ENCODE peak calls at places on chromosomes 2 and 18, in ten cellular contexts. One of them, this sample, is unnamed.

GRCh38 chr2:11342561-11343343 is 1.7 kb downstream of the ROCK2 start:
- DNase-seq in lower lobe of right lung: no peak
- DNase-seq in AG04449: no peak
- DNase-seq in colonic mucosa: peak
- DNase-seq in progenitor cell of endocrine pancreas: no peak
- DNase-seq in neural crest cell: no peak
- DNase-seq in cardiac fibroblast: peak
- DNase-seq in WTC11: no peak
- DNase-seq in heart right ventricle: no peak
- DNase-seq in endothelial cell: no peak
- DNase-seq in this sample: peak

GRCh38 chr18:63445067-63445466 is 22.8 kb upstream of the VPS4B start:
- DNase-seq in lower lobe of right lung: no peak
- DNase-seq in AG04449: no peak
- DNase-seq in colonic mucosa: peak
- DNase-seq in progenitor cell of endocrine pancreas: no peak
- DNase-seq in neural crest cell: no peak
- DNase-seq in cardiac fibroblast: no peak
- DNase-seq in WTC11: no peak
- DNase-seq in heart right ventricle: no peak
- DNase-seq in endothelial cell: no peak
- DNase-seq in this sample: no peak

GRCh38 chr18:58225101-58225500 is 181.1 kb downstream of the NEDD4L start:
- DNase-seq in lower lobe of right lung: no peak
- DNase-seq in AG04449: no peak
- DNase-seq in colonic mucosa: no peak
- DNase-seq in progenitor cell of endocrine pancreas: no peak
- DNase-seq in neural crest cell: no peak
- DNase-seq in cardiac fibroblast: no peak
- DNase-seq in WTC11: no peak
- DNase-seq in heart right ventricle: no peak
- DNase-seq in endothelial cell: no peak
- DNase-seq in this sample: no peak

GRCh38 chr18:2442726-2443275 is 128.5 kb downstream of the METTL4 start:
- DNase-seq in lower lobe of right lung: no peak
- DNase-seq in AG04449: no peak
- DNase-seq in colonic mucosa: no peak
- DNase-seq in progenitor cell of endocrine pancreas: no peak
- DNase-seq in neural crest cell: no peak
- DNase-seq in cardiac fibroblast: no peak
- DNase-seq in WTC11: no peak
- DNase-seq in heart right ventricle: no peak
- DNase-seq in endothelial cell: no peak
- DNase-seq in this sample: no peak

GRCh38 chr2:238106339-238106697 is 6.2 kb downstream of the ESPNL start:
- DNase-seq in lower lobe of right lung: no peak
- DNase-seq in AG04449: no peak
- DNase-seq in colonic mucosa: no peak
- DNase-seq in progenitor cell of endocrine pancreas: no peak
- DNase-seq in neural crest cell: no peak
- DNase-seq in cardiac fibroblast: no peak
- DNase-seq in WTC11: peak
- DNase-seq in heart right ventricle: no peak
- DNase-seq in endothelial cell: no peak
- DNase-seq in this sample: no peak

GRCh38 chr2:96146881-96147592 is 1.8 kb upstream of the DUSP2 start:
- DNase-seq in lower lobe of right lung: peak
- DNase-seq in AG04449: no peak
- DNase-seq in colonic mucosa: no peak
- DNase-seq in progenitor cell of endocrine pancreas: no peak
- DNase-seq in neural crest cell: no peak
- DNase-seq in cardiac fibroblast: no peak
- DNase-seq in WTC11: no peak
- DNase-seq in heart right ventricle: peak
- DNase-seq in endothelial cell: no peak
- DNase-seq in this sample: peak

GRCh38 chr2:60440080-60440753 is 113.2 kb downstream of the BCL11A start:
- DNase-seq in lower lobe of right lung: no peak
- DNase-seq in AG04449: no peak
- DNase-seq in colonic mucosa: no peak
- DNase-seq in progenitor cell of endocrine pancreas: no peak
- DNase-seq in neural crest cell: no peak
- DNase-seq in cardiac fibroblast: no peak
- DNase-seq in WTC11: no peak
- DNase-seq in heart right ventricle: no peak
- DNase-seq in endothelial cell: no peak
- DNase-seq in this sample: no peak

GRCh38 chr2:184611221-184612085 is 13.1 kb downstream of the ZNF804A start:
- DNase-seq in lower lobe of right lung: no peak
- DNase-seq in AG04449: no peak
- DNase-seq in colonic mucosa: no peak
- DNase-seq in progenitor cell of endocrine pancreas: no peak
- DNase-seq in neural crest cell: no peak
- DNase-seq in cardiac fibroblast: peak
- DNase-seq in WTC11: no peak
- DNase-seq in heart right ventricle: no peak
- DNase-seq in endothelial cell: no peak
- DNase-seq in this sample: peak

GRCh38 chr2:8872821-8873432 is 35.5 kb upstream of the KIDINS220 start:
- DNase-seq in lower lobe of right lung: no peak
- DNase-seq in AG04449: peak
- DNase-seq in colonic mucosa: no peak
- DNase-seq in progenitor cell of endocrine pancreas: no peak
- DNase-seq in neural crest cell: no peak
- DNase-seq in cardiac fibroblast: peak
- DNase-seq in WTC11: no peak
- DNase-seq in heart right ventricle: no peak
- DNase-seq in endothelial cell: no peak
- DNase-seq in this sample: peak

GRCh38 chr2:235146871-235147565 is 195.2 kb downstream of the SH3BP4 start:
- DNase-seq in lower lobe of right lung: no peak
- DNase-seq in AG04449: no peak
- DNase-seq in colonic mucosa: peak
- DNase-seq in progenitor cell of endocrine pancreas: no peak
- DNase-seq in neural crest cell: no peak
- DNase-seq in cardiac fibroblast: no peak
- DNase-seq in WTC11: no peak
- DNase-seq in heart right ventricle: no peak
- DNase-seq in endothelial cell: no peak
- DNase-seq in this sample: no peak

GRCh38 chr2:38935568-38936172 is 46.0 kb downstream of the ARHGEF33 start:
- DNase-seq in lower lobe of right lung: no peak
- DNase-seq in AG04449: peak
- DNase-seq in colonic mucosa: no peak
- DNase-seq in progenitor cell of endocrine pancreas: no peak
- DNase-seq in neural crest cell: no peak
- DNase-seq in cardiac fibroblast: peak
- DNase-seq in WTC11: no peak
- DNase-seq in heart right ventricle: no peak
- DNase-seq in endothelial cell: no peak
- DNase-seq in this sample: peak

GRCh38 chr2:69932596-69932922 is 17.6 kb downstream of the MXD1 start:
- DNase-seq in lower lobe of right lung: no peak
- DNase-seq in AG04449: no peak
- DNase-seq in colonic mucosa: no peak
- DNase-seq in progenitor cell of endocrine pancreas: no peak
- DNase-seq in neural crest cell: no peak
- DNase-seq in cardiac fibroblast: no peak
- DNase-seq in WTC11: no peak
- DNase-seq in heart right ventricle: no peak
- DNase-seq in endothelial cell: no peak
- DNase-seq in this sample: no peak

GRCh38 chr2:120199837-120200499 is 23.2 kb downstream of the TMEM185B start:
- DNase-seq in lower lobe of right lung: no peak
- DNase-seq in AG04449: no peak
- DNase-seq in colonic mucosa: no peak
- DNase-seq in progenitor cell of endocrine pancreas: no peak
- DNase-seq in neural crest cell: no peak
- DNase-seq in cardiac fibroblast: no peak
- DNase-seq in WTC11: no peak
- DNase-seq in heart right ventricle: no peak
- DNase-seq in endothelial cell: no peak
- DNase-seq in this sample: no peak

DNA sequence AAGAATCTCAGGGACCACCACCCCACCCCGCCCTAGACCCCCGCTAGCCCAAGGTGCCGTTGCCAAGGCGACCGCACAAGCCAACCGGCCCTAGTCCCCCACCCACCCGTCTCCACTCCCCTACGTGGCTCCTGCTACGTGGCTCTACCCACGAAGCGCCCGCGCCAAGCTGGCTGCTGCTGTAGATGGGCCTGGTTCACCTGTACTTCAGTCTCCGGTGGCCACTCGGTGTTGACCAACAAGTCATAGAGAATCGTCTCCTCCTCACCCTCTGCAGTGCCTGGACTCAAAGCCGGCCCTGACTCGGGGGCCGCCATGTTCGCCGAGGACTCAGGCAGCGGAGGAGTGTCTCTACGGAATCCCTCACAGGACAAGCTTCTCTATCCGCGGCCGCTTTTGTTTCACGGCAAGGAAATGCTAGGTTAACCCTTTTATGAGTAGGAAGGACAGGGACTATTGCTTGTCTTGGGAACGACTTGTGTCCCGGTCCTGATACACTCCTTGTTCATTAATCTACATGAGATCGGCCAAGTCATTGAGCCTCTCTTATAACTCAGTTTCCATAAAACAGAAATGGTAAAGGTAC is at the start of gene NBAS:
- DNase-seq in lower lobe of right lung: peak
- DNase-seq in AG04449: peak
- DNase-seq in colonic mucosa: peak
- DNase-seq in progenitor cell of endocrine pancreas: peak
- DNase-seq in neural crest cell: peak
- DNase-seq in cardiac fibroblast: peak
- DNase-seq in WTC11: peak
- DNase-seq in heart right ventricle: peak
- DNase-seq in endothelial cell: peak
- DNase-seq in this sample: peak
- TF ChIP-seq CTCF in lower lobe of right lung: no peak
- TF ChIP-seq CTCF in AG04449: no peak
- TF ChIP-seq CTCF in colonic mucosa: no peak
- TF ChIP-seq CTCF in progenitor cell of endocrine pancreas: no peak
- TF ChIP-seq CTCF in neural crest cell: no peak
- TF ChIP-seq CTCF in cardiac fibroblast: no peak
- TF ChIP-seq CTCF in WTC11: no peak
- TF ChIP-seq CTCF in heart right ventricle: no peak
- TF ChIP-seq CTCF in endothelial cell: no peak
- TF ChIP-seq CTCF in this sample: no peak

DNA sequence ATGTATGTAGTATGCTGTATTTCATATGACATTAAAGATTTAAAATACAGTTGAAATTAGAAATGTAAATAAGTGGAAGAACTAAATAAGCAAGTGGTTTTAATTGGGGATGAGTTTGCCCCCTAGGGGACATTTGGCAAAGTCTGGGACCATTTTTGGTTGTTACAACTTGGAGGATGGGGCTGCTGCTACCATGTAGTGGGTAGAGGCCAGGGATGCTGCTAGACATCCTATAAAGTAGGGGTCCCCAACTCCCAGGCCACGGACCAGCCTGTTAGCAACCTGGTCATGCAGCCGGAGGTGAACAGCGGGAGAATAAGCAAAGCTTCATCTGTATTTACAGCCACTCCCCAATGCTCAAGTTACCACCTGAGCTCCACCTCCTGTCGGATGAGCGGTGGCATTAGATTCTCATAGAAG is 27.9 kb upstream of the ASNSD1 start:
- DNase-seq in lower lobe of right lung: no peak
- DNase-seq in AG04449: no peak
- DNase-seq in colonic mucosa: no peak
- DNase-seq in progenitor cell of endocrine pancreas: no peak
- DNase-seq in neural crest cell: no peak
- DNase-seq in cardiac fibroblast: peak
- DNase-seq in WTC11: no peak
- DNase-seq in heart right ventricle: peak
- DNase-seq in endothelial cell: peak
- DNase-seq in this sample: no peak
- TF ChIP-seq CTCF in lower lobe of right lung: peak
- TF ChIP-seq CTCF in AG04449: no peak
- TF ChIP-seq CTCF in colonic mucosa: no peak
- TF ChIP-seq CTCF in progenitor cell of endocrine pancreas: peak
- TF ChIP-seq CTCF in neural crest cell: peak
- TF ChIP-seq CTCF in cardiac fibroblast: peak
- TF ChIP-seq CTCF in WTC11: no peak
- TF ChIP-seq CTCF in heart right ventricle: peak
- TF ChIP-seq CTCF in endothelial cell: peak
- TF ChIP-seq CTCF in this sample: peak

GRCh38 chr2:128492966-128493811 is 174.5 kb upstream of the HS6ST1 start:
- DNase-seq in lower lobe of right lung: no peak
- DNase-seq in AG04449: no peak
- DNase-seq in colonic mucosa: no peak
- DNase-seq in progenitor cell of endocrine pancreas: no peak
- DNase-seq in neural crest cell: no peak
- DNase-seq in cardiac fibroblast: no peak
- DNase-seq in WTC11: peak
- DNase-seq in heart right ventricle: no peak
- DNase-seq in endothelial cell: no peak
- DNase-seq in this sample: no peak

GRCh38 chr2:128494640-128495321 is 176.1 kb upstream of the HS6ST1 start:
- DNase-seq in lower lobe of right lung: no peak
- DNase-seq in AG04449: no peak
- DNase-seq in colonic mucosa: no peak
- DNase-seq in progenitor cell of endocrine pancreas: no peak
- DNase-seq in neural crest cell: no peak
- DNase-seq in cardiac fibroblast: peak
- DNase-seq in WTC11: no peak
- DNase-seq in heart right ventricle: peak
- DNase-seq in endothelial cell: no peak
- DNase-seq in this sample: no peak

GRCh38 chr2:128494307-128494639 is 175.6 kb upstream of the HS6ST1 start:
- DNase-seq in lower lobe of right lung: no peak
- DNase-seq in AG04449: no peak
- DNase-seq in colonic mucosa: no peak
- DNase-seq in progenitor cell of endocrine pancreas: no peak
- DNase-seq in neural crest cell: no peak
- DNase-seq in cardiac fibroblast: no peak
- DNase-seq in WTC11: no peak
- DNase-seq in heart right ventricle: no peak
- DNase-seq in endothelial cell: no peak
- DNase-seq in this sample: no peak

GRCh38 chr2:128491845-128492244 is 173.2 kb upstream of the HS6ST1 start:
- DNase-seq in lower lobe of right lung: no peak
- DNase-seq in AG04449: no peak
- DNase-seq in colonic mucosa: no peak
- DNase-seq in progenitor cell of endocrine pancreas: no peak
- DNase-seq in neural crest cell: no peak
- DNase-seq in cardiac fibroblast: no peak
- DNase-seq in WTC11: peak
- DNase-seq in heart right ventricle: no peak
- DNase-seq in endothelial cell: no peak
- DNase-seq in this sample: no peak

GRCh38 chr2:128493880-128494279 is 175.2 kb upstream of the HS6ST1 start:
- DNase-seq in lower lobe of right lung: no peak
- DNase-seq in AG04449: no peak
- DNase-seq in colonic mucosa: no peak
- DNase-seq in progenitor cell of endocrine pancreas: no peak
- DNase-seq in neural crest cell: no peak
- DNase-seq in cardiac fibroblast: peak
- DNase-seq in WTC11: no peak
- DNase-seq in heart right ventricle: no peak
- DNase-seq in endothelial cell: no peak
- DNase-seq in this sample: no peak
- TF ChIP-seq CTCF in lower lobe of right lung: no peak
- TF ChIP-seq CTCF in AG04449: no peak
- TF ChIP-seq CTCF in colonic mucosa: no peak
- TF ChIP-seq CTCF in progenitor cell of endocrine pancreas: peak
- TF ChIP-seq CTCF in neural crest cell: no peak
- TF ChIP-seq CTCF in cardiac fibroblast: no peak
- TF ChIP-seq CTCF in WTC11: no peak
- TF ChIP-seq CTCF in heart right ventricle: no peak
- TF ChIP-seq CTCF in endothelial cell: no peak
- TF ChIP-seq CTCF in this sample: no peak

GRCh38 chr2:43400508-43400907 is 174.1 kb upstream of the ZFP36L2 start:
- DNase-seq in lower lobe of right lung: no peak
- DNase-seq in AG04449: no peak
- DNase-seq in colonic mucosa: no peak
- DNase-seq in progenitor cell of endocrine pancreas: no peak
- DNase-seq in neural crest cell: no peak
- DNase-seq in cardiac fibroblast: no peak
- DNase-seq in WTC11: no peak
- DNase-seq in heart right ventricle: no peak
- DNase-seq in endothelial cell: no peak
- DNase-seq in this sample: no peak
- TF ChIP-seq CTCF in lower lobe of right lung: no peak
- TF ChIP-seq CTCF in AG04449: no peak
- TF ChIP-seq CTCF in colonic mucosa: no peak
- TF ChIP-seq CTCF in progenitor cell of endocrine pancreas: no peak
- TF ChIP-seq CTCF in neural crest cell: no peak
- TF ChIP-seq CTCF in cardiac fibroblast: no peak
- TF ChIP-seq CTCF in WTC11: no peak
- TF ChIP-seq CTCF in heart right ventricle: peak
- TF ChIP-seq CTCF in endothelial cell: no peak
- TF ChIP-seq CTCF in this sample: peak